ENCODE peak calls at places on chromosomes 16 and 17, in five cellular contexts. Q, U, K, F and I are unnamed samples.

GRCh38 chr17:40461774-40462342 is 18.6 kb downstream of the IGFBP4 start:
- ATAC-seq in Q (no peak), U (peak), K (no peak), F (no peak), I (no peak)

GRCh38 chr17:58278661-58279015 is 2.1 kb downstream of the MPO start:
- ATAC-seq in Q (no peak), U (peak), K (no peak), F (no peak), I (peak)

GRCh38 chr16:27514806-27515205 is 34.9 kb downstream of the GTF3C1 start:
- ATAC-seq in Q (no peak), U (peak), K (no peak), F (no peak), I (no peak)

GRCh38 chr16:27366687-27367462 is 35.1 kb upstream of the IL21R start:
- ATAC-seq in Q (peak), U (no peak), K (peak), F (no peak), I (no peak)

GRCh38 chr16:75578725-75579124 is 12.5 kb downstream of the GABARAPL2 start:
- ATAC-seq in Q (no peak), U (no peak), K (no peak), F (peak), I (no peak)

GRCh38 chr16:75044800-75045361 is 46.1 kb downstream of the ZNRF1 start:
- ATAC-seq in Q (no peak), U (peak), K (no peak), F (no peak), I (peak)

GRCh38 chr17:27615121-27615520 is 15.9 kb upstream of the LGALS9 start:
- ATAC-seq in Q (no peak), U (no peak), K (no peak), F (no peak), I (no peak)

GRCh38 chr17:82881900-82882714 is 42.3 kb upstream of the ZNF750 start:
- ATAC-seq in Q (no peak), U (peak), K (no peak), F (no peak), I (peak)

GRCh38 chr16:12344577-12345343 is 368.2 kb downstream of the SNX29 start:
- ATAC-seq in Q (no peak), U (no peak), K (no peak), F (no peak), I (no peak)

GRCh38 chr16:73265124-73265838 is 217.4 kb upstream of the ZFHX3 start:
- ATAC-seq in Q (no peak), U (no peak), K (no peak), F (peak), I (no peak)

GRCh38 chr17:28065706-28066105 is 23.2 kb downstream of the NLK start:
- ATAC-seq in Q (no peak), U (peak), K (no peak), F (peak), I (no peak)

GRCh38 chr16:89025636-89026035 is 48.6 kb upstream of the CBFA2T3 start:
- ATAC-seq in Q (no peak), U (no peak), K (no peak), F (no peak), I (no peak)

GRCh38 chr16:1530883-1531637 is 2.4 kb upstream of the TMEM204 start:
- ATAC-seq in Q (no peak), U (peak), K (no peak), F (no peak), I (peak)